ENCODE peak calls at places on chromosomes 11 and 22, in four cellular contexts. A, I, P and L are unnamed samples.

GRCh38 chr11:69647761-69648497 is 7.0 kb downstream of the CCND1 start:
- DNase-seq in P (no peak), A (no peak), I (no peak), L (no peak)

GRCh38 chr11:134287561-134287960 is 11.4 kb downstream of the GLB1L3 start:
- DNase-seq in I (no peak), P (no peak), A (no peak), L (no peak)

GRCh38 chr11:68436985-68437926 is 23.3 kb upstream of the PPP6R3 start:
- DNase-seq in A (no peak), P (no peak), I (no peak), L (no peak)

GRCh38 chr11:69442012-69442806 is 39.3 kb upstream of the LINC01488 start:
- DNase-seq in P (no peak), A (no peak), I (no peak), L (no peak)

GRCh38 chr11:131095501-131096185 is 179.4 kb upstream of the SNX19 start:
- DNase-seq in I (no peak), A (no peak), P (no peak), L (no peak)

GRCh38 chr11:122682464-122682863 is 26.9 kb downstream of the UBASH3B start:
- DNase-seq in I (no peak), P (no peak), A (no peak), L (no peak)

GRCh38 chr22:49566693-49567092 is 261.0 kb downstream of the BRD1 start:
- DNase-seq in P (no peak), I (no peak), A (no peak), L (no peak)

GRCh38 chr11:1149545-1149944 is 8.2 kb upstream of the MUC5AC start:
- DNase-seq in P (no peak), A (no peak), I (no peak), L (no peak)

GRCh38 chr11:112157274-112157766 is 6.6 kb downstream of the IL18 start:
- DNase-seq in A (no peak), P (no peak), I (no peak), L (no peak)

GRCh38 chr11:87659807-87660206 is 515.4 kb downstream of the RAB38 start:
- DNase-seq in P (no peak), I (no peak), A (no peak), L (no peak)

GRCh38 chr22:44406581-44407403 is 91.2 kb downstream of the RTL6 start:
- DNase-seq in A (no peak), P (no peak), I (no peak), L (peak; percentile 69)

GRCh38 chr11:91299980-91300379 is 924.6 kb upstream of the FAT3 start:
- DNase-seq in I (no peak), A (no peak), P (no peak), L (no peak)

GRCh38 chr22:17944205-17944725 is 80.1 kb downstream of the MICAL3 start:
- DNase-seq in I (no peak), A (no peak), P (no peak), L (no peak)

GRCh38 chr11:68379216-68379615 is 66.8 kb downstream of the LRP5 start:
- DNase-seq in I (no peak), A (no peak), P (no peak), L (no peak)

GRCh38 chr11:37721485-37721884 is 1123.4 kb upstream of the RAG2 start:
- DNase-seq in I (no peak), A (no peak), P (no peak), L (no peak)

GRCh38 chr11:125372088-125372487 is 124.0 kb downstream of the FEZ1 start:
- DNase-seq in I (no peak), A (no peak), P (no peak), L (no peak)